ENCODE peak calls at places on chromosomes 1 and 21, in four cellular contexts. V is GM13977, F is osteocyte, Z is mucosa of descending colon. C is an unnamed sample.
A peak's percentile ranks its signal among the peaks of the same experiment; 100 is the strongest.

GRCh38 chr1:155910621-155911121 is 478 bp downstream of the RIT1 start:
- DNase-seq in V (peak; percentile 44), Z (peak; percentile 32), F (no peak), C (peak; percentile 40)

GRCh38 chr21:38355992-38356781 is 99.4 kb downstream of the KCNJ15 start:
- DNase-seq in Z (peak; percentile 88), V (peak; percentile 84), F (peak; percentile 93), C (peak; percentile 81)

GRCh38 chr1:163346326-163346870 is 24.6 kb downstream of the NUF2 start:
- DNase-seq in V (no peak), F (no peak), Z (no peak), C (no peak)

GRCh38 chr1:234578735-234579134 is 31.2 kb downstream of the IRF2BP2 start:
- DNase-seq in V (no peak), Z (no peak), F (peak; percentile 23), C (no peak)

GRCh38 chr21:34526618-34527290 is 14.7 kb upstream of the KCNE1 start:
- DNase-seq in F (peak; percentile 96), Z (peak; percentile 77), V (peak; percentile 38), C (peak; percentile 36)

GRCh38 chr1:196910208-196910607 is 22.4 kb downstream of the CFHR4 start:
- DNase-seq in F (no peak), Z (no peak), V (no peak), C (no peak)

GRCh38 chr1:39081266-39082139 is 55.4 kb downstream of the NDUFS5 start:
- DNase-seq in Z (no peak), F (peak; percentile 84), V (peak; percentile 69), C (peak; percentile 69)

GRCh38 chr1:193537266-193538003 is 351.0 kb upstream of the B3GALT2 start:
- DNase-seq in V (peak; percentile 22), F (no peak), Z (peak; percentile 64), C (peak; percentile 53)

GRCh38 chr1:4647391-4647790 is 7.0 kb upstream of the AJAP1 start:
- DNase-seq in V (no peak), F (no peak), Z (no peak), C (no peak)

GRCh38 chr1:155871390-155871789 is 12.0 kb downstream of the SYT11 start:
- DNase-seq in F (no peak), Z (peak; percentile 14), V (no peak), C (no peak)

GRCh38 chr1:46180082-46180616 is 3.9 kb upstream of the P3R3URF start:
- DNase-seq in V (no peak), Z (peak; percentile 92), F (no peak), C (no peak)

GRCh38 chr1:240524356-240525071 is 87.4 kb downstream of the GREM2 start:
- DNase-seq in F (no peak), V (no peak), Z (no peak), C (no peak)

GRCh38 chr1:43577647-43578542 is 47.2 kb downstream of the PTPRF start:
- DNase-seq in F (no peak), Z (no peak), V (no peak), C (no peak)

GRCh38 chr1:39900662-39901485 is 843 bp downstream of the MYCL start:
- DNase-seq in F (peak; percentile 84), Z (peak; percentile 41), V (peak; percentile 48), C (peak; percentile 52)

GRCh38 chr1:100009458-100009857 is 39.7 kb downstream of the SLC35A3 start:
- DNase-seq in Z (no peak), F (no peak), V (no peak), C (no peak)

GRCh38 chr1:172332230-172332629 is 88.3 kb upstream of the C1orf105 start:
- DNase-seq in V (no peak), F (no peak), Z (no peak), C (no peak)

GRCh38 chr1:178397678-178398077 is 99.1 kb downstream of the CLEC20A start:
- DNase-seq in V (no peak), Z (no peak), F (no peak), C (no peak)

GRCh38 chr1:52098139-52098871 is 42.2 kb downstream of the BTF3L4 start:
- DNase-seq in Z (no peak), F (no peak), V (no peak), C (no peak)

GRCh38 chr1:69994261-69994660 is 211.1 kb downstream of the LRRC40 start:
- DNase-seq in V (no peak), F (no peak), Z (no peak), C (no peak)

GRCh38 chr21:32861871-32862270 is 90.3 kb upstream of the PAXBP1 start:
- DNase-seq in F (no peak), Z (no peak), V (no peak), C (no peak)

GRCh38 chr1:224211262-224211962 is 28.4 kb downstream of the DEGS1 start:
- DNase-seq in F (no peak), Z (peak; percentile 73), V (no peak), C (no peak)

GRCh38 chr1:170791941-170792340 is 128.0 kb downstream of the PRRX1 start:
- DNase-seq in V (no peak), Z (no peak), F (no peak), C (no peak)

GRCh38 chr1:221272940-221273339 is 393.7 kb downstream of the HLX start:
- DNase-seq in F (no peak), V (no peak), Z (no peak), C (no peak)

GRCh38 chr1:229309684-229310083 is 33.2 kb downstream of the CCSAP start:
- DNase-seq in Z (no peak), F (no peak), V (no peak), C (no peak)

GRCh38 chr1:219833214-219833816 is 95.0 kb downstream of the SLC30A10 start:
- DNase-seq in V (no peak), Z (no peak), F (no peak), C (no peak)

GRCh38 chr1:219837274-219837993 is 90.9 kb downstream of the SLC30A10 start:
- DNase-seq in Z (peak; percentile 74), F (no peak), V (peak; percentile 50), C (peak; percentile 40)

GRCh38 chr1:219834247-219834917 is 94.0 kb downstream of the SLC30A10 start:
- DNase-seq in F (no peak), Z (no peak), V (no peak), C (no peak)

DNA sequence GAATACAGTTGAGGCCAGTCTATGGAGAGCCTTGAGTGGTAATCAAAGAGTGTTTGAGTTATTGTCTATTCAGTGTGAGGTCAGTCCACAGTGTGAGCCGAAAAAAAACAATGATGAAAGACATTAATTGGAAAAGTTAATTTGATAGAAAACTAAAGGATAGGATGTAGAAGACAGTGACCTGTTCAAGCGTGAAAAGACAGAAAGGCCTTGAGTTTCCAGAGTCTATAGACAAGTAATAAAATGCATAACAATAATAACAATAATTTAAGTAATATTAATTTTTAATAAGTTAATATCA is 90.4 kb downstream of the SLC30A10 start:
- DNase-seq in F (no peak), V (no peak), Z (no peak), C (no peak)
- TF ChIP-seq CTCF in F (no peak), V (no peak), Z (no peak), C (no peak)

GRCh38 chr1:84225636-84226035 is 75.9 kb upstream of the SAMD13 start:
- DNase-seq in V (no peak), F (no peak), Z (no peak), C (no peak)

GRCh38 chr1:84224905-84225304 is 76.6 kb upstream of the SAMD13 start:
- DNase-seq in Z (no peak), V (no peak), F (no peak), C (no peak)

GRCh38 chr1:84223751-84224432 is 77.6 kb upstream of the SAMD13 start:
- DNase-seq in F (no peak), Z (no peak), V (no peak), C (no peak)
- TF ChIP-seq CTCF in F (no peak), Z (no peak), V (no peak), C (no peak)

GRCh38 chr1:200931776-200932175 is 37.1 kb downstream of the INAVA start:
- DNase-seq in Z (no peak), F (no peak), V (no peak), C (no peak)
- TF ChIP-seq CTCF in Z (no peak), F (no peak), V (no peak), C (no peak)

GRCh38 chr21:26842976-26843911 is 2.0 kb downstream of the ADAMTS1 start:
- DNase-seq in V (no peak), F (peak; percentile 96), Z (peak; percentile 90), C (no peak)
- TF ChIP-seq CTCF in V (no peak), F (peak; percentile 58), Z (no peak), C (no peak)

DNA sequence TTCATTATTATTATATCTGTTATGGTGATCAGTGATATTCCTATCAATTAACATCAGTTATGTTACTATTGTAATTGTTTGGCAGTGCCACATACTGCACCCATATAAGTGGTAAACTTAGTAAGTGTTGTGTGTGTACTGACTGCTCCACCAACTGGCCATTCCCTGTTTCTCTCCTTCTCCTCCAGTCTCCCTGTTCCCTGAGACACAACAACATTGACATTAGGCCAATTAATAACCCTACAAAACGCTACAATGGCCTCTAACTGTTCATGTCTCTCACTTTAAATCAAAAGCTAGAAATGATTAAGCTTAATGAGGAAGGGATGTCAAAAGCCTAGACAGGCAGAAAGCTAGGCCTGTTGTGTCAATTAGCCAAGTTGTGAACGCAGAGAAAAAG is 6.6 kb upstream of the THRAP3 start:
- DNase-seq in F (no peak), V (no peak), Z (no peak), C (no peak)
- TF ChIP-seq CTCF in F (peak; percentile 46), V (no peak), Z (no peak), C (no peak)

DNA sequence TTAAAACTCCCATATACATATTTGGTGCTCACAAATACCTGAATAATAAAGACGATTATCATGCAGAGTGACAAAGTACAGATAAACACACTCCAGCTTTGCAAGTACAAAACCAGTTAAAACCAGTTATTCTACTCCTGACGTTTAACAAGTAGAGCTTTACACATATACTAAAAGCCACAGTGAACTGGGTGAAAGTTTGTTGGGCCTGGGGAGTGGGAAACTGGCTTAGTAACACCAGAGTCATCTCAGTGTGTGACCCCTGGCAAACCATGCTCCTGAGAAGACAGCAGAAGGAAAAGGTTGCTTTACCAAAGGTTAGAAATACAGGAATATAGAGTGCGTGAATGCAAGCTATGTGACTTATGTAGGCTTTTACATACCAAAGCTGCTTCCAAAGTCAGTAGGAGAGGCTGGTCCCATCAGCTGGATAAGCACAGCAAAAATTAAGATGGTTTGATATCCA is 148.1 kb downstream of the NRIP1 start:
- DNase-seq in V (no peak), Z (peak; percentile 15), F (no peak), C (no peak)
- TF ChIP-seq CTCF in V (no peak), Z (no peak), F (no peak), C (no peak)

DNA sequence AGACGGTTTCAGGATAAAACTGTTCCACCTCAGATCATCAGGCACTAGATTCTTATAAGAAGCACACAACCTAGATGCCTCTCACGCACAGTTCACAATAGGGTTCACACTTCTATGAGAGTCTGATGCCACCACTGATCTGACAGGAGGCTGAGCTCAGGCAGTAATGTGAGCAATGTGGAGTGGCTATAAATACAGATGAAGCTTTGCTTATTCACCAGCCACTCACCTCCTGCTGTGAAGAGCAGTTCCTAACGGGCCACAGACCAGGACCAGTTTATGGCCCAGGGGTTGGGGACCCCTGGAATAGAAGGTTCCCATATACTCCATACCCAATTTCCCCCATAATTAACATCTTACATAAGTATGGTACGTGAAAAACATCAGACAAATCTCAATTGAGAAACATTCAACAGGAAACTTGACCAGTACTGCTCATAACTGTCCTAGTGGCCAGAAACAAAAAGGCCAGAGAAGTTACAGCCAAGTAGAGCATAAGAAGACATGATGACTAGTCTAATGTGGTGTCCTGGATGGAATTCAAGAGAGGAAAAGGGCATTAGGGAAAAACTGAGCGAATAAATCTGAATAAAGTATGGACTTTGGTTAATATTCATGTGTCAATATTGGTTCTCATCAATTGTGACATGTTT is 24.7 kb upstream of the IGSF5 start:
- DNase-seq in V (no peak), F (no peak), Z (no peak), C (no peak)
- TF ChIP-seq CTCF in V (no peak), F (no peak), Z (no peak), C (no peak)

C was measured in GM20000.